ENCODE peak calls at places on chromosomes 4 and X, in ten cellular contexts. L is PC-3, V is BJ, H is fibroblast of lung, R is brain microvascular endothelial cell, E is AG10803, Y is suprapubic skin, F is omental fat pad, X is fibroblast of pulmonary artery, B is choroid plexus epithelial cell. J is an unnamed sample.

GRCh38 chr4:185307136-185307950 is 88.4 kb downstream of the LRP2BP start:
- DNase-seq in L (peak), Y (no peak), R (peak), H (peak), X (no peak), F (no peak), V (no peak), B (peak), E (no peak), J (no peak)

GRCh38 chrX:23907106-23907495 is 637 bp downstream of the APOO start:
- DNase-seq in H (no peak), L (no peak), V (no peak), R (no peak), E (no peak), X (no peak), Y (no peak), B (no peak), F (no peak), J (no peak)

GRCh38 chr4:7725951-7726350 is 213.7 kb downstream of the AFAP1 start:
- DNase-seq in R (no peak), F (no peak), Y (no peak), X (no peak), L (peak), B (no peak), V (no peak), H (peak), E (peak), J (no peak)

GRCh38 chrX:136200466-136200865 is 50.7 kb downstream of the MAP7D3 start:
- DNase-seq in B (peak), E (peak), R (no peak), Y (no peak), H (peak), L (peak), X (no peak), F (no peak), V (no peak), J (no peak)

GRCh38 chr4:159197260-159197884 is 94.5 kb downstream of the RAPGEF2 start:
- DNase-seq in X (no peak), E (no peak), F (no peak), B (no peak), R (no peak), H (no peak), Y (no peak), V (no peak), L (no peak), J (no peak)

GRCh38 chr4:2935762-2936743 is 27.2 kb downstream of the NOP14 start:
- DNase-seq in V (no peak), R (peak), H (peak), F (peak), X (peak), Y (peak), B (peak), L (peak), E (no peak), J (no peak)

GRCh38 chrX:135688137-135688536 is 25.3 kb upstream of the CT45A1 start:
- DNase-seq in E (no peak), H (no peak), V (no peak), L (peak), B (no peak), Y (no peak), F (no peak), R (no peak), X (no peak), J (no peak)

GRCh38 chr4:121736735-121737351 is 28.1 kb downstream of the SMIM43 start:
- DNase-seq in Y (no peak), B (peak), H (peak), X (peak), L (peak), F (no peak), V (no peak), E (peak), R (peak), J (no peak)

GRCh38 chr4:74370912-74371311 is 6.0 kb downstream of the EREG start:
- DNase-seq in Y (no peak), V (no peak), X (peak), R (peak), B (peak), L (peak), H (peak), F (no peak), E (peak), J (no peak)

GRCh38 chrX:114717921-114718320 is 134.0 kb downstream of the HTR2C start:
- DNase-seq in B (peak), H (no peak), R (no peak), Y (no peak), F (no peak), X (no peak), V (no peak), L (no peak), E (no peak), J (no peak)

GRCh38 chrX:119688856-119689455 is 4.0 kb downstream of the SEPTIN6 start:
- DNase-seq in E (no peak), Y (no peak), X (no peak), B (no peak), L (no peak), V (no peak), R (no peak), H (no peak), F (no peak), J (no peak)

GRCh38 chr4:138696771-138697170 is 318.8 kb upstream of the NOCT start:
- DNase-seq in Y (no peak), R (peak), X (no peak), V (no peak), H (peak), E (no peak), B (no peak), L (no peak), F (no peak), J (no peak)

GRCh38 chr4:54100607-54101189 is 735 bp downstream of the GSX2 start:
- DNase-seq in F (no peak), L (no peak), V (no peak), E (no peak), H (no peak), X (no peak), R (no peak), Y (no peak), B (no peak), J (no peak)

GRCh38 chrX:20361081-20361889 is 94.6 kb upstream of the RPS6KA3 start:
- DNase-seq in X (peak), R (peak), L (no peak), F (no peak), B (peak), V (peak), Y (no peak), E (peak), H (peak), J (no peak)

GRCh38 chr4:71338846-71339593 is at the start of gene SLC4A4:
- DNase-seq in R (peak), E (peak), V (peak), B (peak), H (peak), X (peak), F (no peak), L (peak), Y (no peak), J (no peak)

GRCh38 chrX:22746081-22746480 is 253.7 kb upstream of the DDX53 start:
- DNase-seq in E (no peak), V (no peak), B (no peak), X (no peak), Y (no peak), H (no peak), L (no peak), R (no peak), F (no peak), J (no peak)

GRCh38 chr4:94251094-94251493 is 43.4 kb downstream of the SMARCAD1 start:
- DNase-seq in B (no peak), R (no peak), V (no peak), X (no peak), L (no peak), H (peak), E (no peak), Y (no peak), F (no peak), J (no peak)

DNA sequence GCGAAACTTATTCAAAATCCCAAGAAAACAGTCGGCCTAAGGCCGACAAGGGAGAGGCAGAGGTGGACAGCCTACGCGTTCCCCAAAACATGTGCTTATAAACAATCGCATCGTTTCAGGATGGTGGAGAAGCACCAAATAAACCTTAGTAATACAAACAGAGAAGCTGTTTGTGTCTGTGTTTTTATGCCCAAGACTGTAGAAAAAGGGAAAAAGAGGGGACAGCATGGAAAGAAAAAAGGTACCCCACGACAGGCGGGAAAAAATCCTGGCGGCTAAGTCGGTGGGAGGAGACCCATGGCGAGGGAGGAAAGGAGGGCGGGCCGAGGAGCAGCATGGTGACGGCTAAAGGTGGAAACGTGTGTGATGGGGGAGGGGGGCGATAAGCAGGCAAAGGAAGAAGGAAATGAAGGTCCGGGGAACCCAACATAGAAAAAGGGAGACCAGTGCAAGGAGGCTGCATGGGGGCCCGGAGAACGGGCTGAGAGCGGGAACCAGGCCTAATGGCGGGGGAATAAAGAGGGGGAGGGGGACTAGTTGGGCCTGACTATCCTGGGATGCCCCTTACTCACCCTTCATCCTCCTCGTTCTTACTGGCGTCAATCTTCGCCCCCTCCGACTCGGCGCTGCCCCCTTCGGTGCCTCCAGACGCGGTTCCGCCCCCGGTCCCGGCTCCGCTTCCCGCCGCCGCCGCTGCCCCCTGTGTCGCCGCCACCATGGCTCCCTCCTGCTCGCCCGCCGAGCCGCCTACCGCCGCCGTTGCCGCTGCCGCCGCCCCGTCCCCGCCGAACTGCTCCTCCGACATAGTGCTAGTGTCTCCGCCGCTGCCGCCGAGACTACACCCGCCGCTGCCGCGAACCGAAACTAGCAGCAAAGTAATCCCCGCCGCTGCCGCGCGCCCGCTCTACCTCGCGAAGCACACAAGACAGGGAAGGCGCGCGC is 646 bp downstream of the HNRNPD start:
- DNase-seq in L (peak), H (peak), B (peak), V (no peak), F (peak), R (peak), Y (peak), E (peak), X (peak), J (peak)
- TF ChIP-seq CTCF in L (no peak), H (no peak), B (no peak), V (no peak), F (no peak), R (no peak), Y (no peak), E (no peak), X (no peak), J (no peak)

GRCh38 chr4:78059524-78059889 is 2.4 kb downstream of the FRAS1 start:
- DNase-seq in V (peak), Y (peak), E (peak), H (peak), X (peak), R (peak), B (peak), L (peak), F (no peak), J (peak)
- TF ChIP-seq CTCF in V (peak), Y (peak), E (peak), H (peak), X (peak), R (peak), B (peak), L (peak), F (no peak), J (peak)

GRCh38 chr4:154642361-154642760 is 29.9 kb upstream of the FGG start:
- DNase-seq in B (no peak), R (no peak), F (no peak), V (no peak), X (no peak), L (peak), E (no peak), Y (no peak), H (no peak), J (no peak)
- TF ChIP-seq CTCF in B (no peak), R (no peak), F (no peak), V (no peak), X (no peak), L (peak), E (no peak), Y (no peak), H (no peak), J (no peak)

GRCh38 chr4:169493164-169493524 is 119.2 kb downstream of the NEK1 start:
- DNase-seq in X (no peak), L (no peak), V (no peak), R (no peak), H (no peak), E (no peak), F (no peak), B (no peak), Y (no peak), J (no peak)
- TF ChIP-seq CTCF in X (no peak), L (no peak), V (no peak), R (no peak), H (no peak), E (no peak), F (no peak), B (no peak), Y (no peak), J (no peak)

DNA sequence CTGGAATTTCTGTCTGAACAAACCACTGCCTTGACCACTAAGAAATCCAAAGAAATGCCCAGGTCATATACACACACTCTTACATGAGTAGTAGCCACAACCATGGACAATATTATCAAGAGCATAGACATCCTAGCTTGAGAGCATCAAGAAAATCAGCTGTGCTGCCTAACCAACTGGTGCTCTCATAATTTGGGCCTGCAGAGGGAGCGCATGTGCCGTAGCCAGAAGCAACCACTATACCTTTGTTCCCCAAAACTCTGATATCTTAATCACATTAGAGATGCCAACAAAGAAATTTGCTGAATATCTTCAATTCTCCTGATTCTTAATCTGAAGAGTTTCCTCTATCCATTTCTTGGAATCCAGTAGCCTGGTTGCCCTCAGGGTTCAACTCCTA is 163.6 kb downstream of the ZNF674 start:
- DNase-seq in F (no peak), L (peak), X (peak), H (peak), Y (no peak), V (no peak), E (peak), B (peak), R (peak), J (no peak)
- TF ChIP-seq CTCF in F (no peak), L (peak), X (peak), H (peak), Y (peak), V (peak), E (peak), B (peak), R (peak), J (peak)

GRCh38 chr4:180757927-180758326 is 1485.3 kb upstream of the TENM3 start:
- DNase-seq in H (no peak), B (no peak), F (no peak), V (no peak), L (no peak), Y (no peak), X (no peak), R (no peak), E (no peak), J (no peak)
- TF ChIP-seq CTCF in H (no peak), B (no peak), F (no peak), V (no peak), L (no peak), Y (no peak), X (no peak), R (no peak), E (no peak), J (no peak)

DNA sequence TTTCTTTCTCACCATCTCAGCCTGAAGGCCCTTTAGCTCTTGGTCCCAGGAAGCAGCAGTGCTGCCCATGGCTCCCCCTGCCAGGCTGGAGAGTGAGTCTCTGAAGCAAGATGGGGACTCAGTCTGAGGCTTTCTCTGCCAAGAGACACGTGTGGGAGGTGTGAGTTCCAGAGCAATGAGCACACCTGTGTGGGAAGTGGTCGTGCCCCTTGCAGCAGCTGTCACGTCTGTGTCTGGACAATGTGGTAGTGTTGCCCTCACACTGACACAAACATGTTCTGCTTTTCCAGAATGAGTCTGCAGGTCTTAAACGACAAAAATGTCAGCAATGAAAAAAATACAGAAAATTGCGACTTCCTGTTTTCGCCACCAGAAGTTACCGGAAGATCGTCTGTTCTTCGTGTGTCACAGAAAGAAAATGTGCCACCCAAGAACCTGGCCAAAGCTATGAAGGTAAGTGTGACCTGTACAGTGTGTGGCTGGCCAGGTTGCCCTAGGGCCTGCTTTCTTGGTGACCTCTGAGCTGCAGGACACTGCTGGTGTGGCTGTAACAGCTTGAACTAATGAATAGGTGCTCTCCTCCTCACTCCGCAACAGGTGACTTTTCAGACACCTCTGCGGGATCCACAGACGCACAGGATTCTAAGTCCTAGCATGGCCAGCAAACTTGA is 1.9 kb downstream of the TACC3 start:
- DNase-seq in Y (no peak), L (no peak), B (no peak), E (no peak), R (no peak), H (peak), F (no peak), V (no peak), X (no peak), J (no peak)
- TF ChIP-seq CTCF in Y (no peak), L (no peak), B (no peak), E (no peak), R (no peak), H (no peak), F (no peak), V (no peak), X (no peak), J (no peak)

GRCh38 chr4:34323549-34324325 is 1920.6 kb downstream of the ARAP2 start:
- DNase-seq in B (peak), H (no peak), R (no peak), L (peak), X (peak), Y (no peak), E (peak), F (no peak), V (no peak), J (no peak)
- TF ChIP-seq CTCF in B (peak), H (no peak), R (peak), L (no peak), X (peak), Y (no peak), E (peak), F (no peak), V (peak), J (peak)

DNA sequence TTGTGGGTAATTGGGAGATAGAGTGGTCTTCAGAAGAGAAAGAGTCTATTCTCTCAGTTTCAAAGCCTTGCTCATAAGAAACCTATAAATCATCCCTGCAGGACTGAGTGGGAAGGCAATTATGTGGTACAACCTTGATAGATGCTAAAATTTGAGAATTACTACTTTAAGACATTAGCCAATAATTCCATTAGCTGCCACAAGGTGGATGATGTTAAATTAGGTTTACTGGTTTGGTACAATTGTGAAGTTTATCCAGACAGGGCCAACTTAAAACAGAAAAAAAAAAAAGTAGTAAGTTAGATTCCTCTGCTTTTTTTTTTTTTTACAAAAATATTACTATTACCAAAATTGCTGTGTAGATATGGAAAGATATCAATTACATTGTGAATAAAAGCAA is 73.2 kb upstream of the AMOT start:
- DNase-seq in E (no peak), V (no peak), H (no peak), Y (no peak), F (no peak), R (no peak), X (no peak), B (no peak), L (no peak), J (no peak)
- TF ChIP-seq CTCF in E (peak), V (no peak), H (no peak), Y (no peak), F (no peak), R (no peak), X (no peak), B (no peak), L (no peak), J (no peak)

J was measured in AG09319.